ENCODE peak calls at places on chromosomes 13 and 19, in six cellular contexts. L, U, N, I, Z and W are unnamed samples.

GRCh38 chr13:99650410-99650809 is 149.1 kb downstream of the TM9SF2 start:
- DNase-seq in L (no peak), U (no peak), N (no peak), I (no peak), Z (no peak), W (no peak)

GRCh38 chr13:91347996-91348905 is 764 bp downstream of the MIR17HG start:
- DNase-seq in L (peak), U (peak), N (peak), I (peak), Z (no peak), W (peak)

GRCh38 chr13:63501702-63502101 is 2086.1 kb upstream of the PCDH20 start:
- DNase-seq in L (no peak), U (no peak), N (no peak), I (no peak), Z (no peak), W (no peak)

GRCh38 chr19:17020823-17021222 is 5.8 kb downstream of the CPAMD8 start:
- DNase-seq in L (peak), U (peak), N (no peak), I (no peak), Z (no peak), W (no peak)

GRCh38 chr13:23724196-23724970 is 154.2 kb downstream of the TNFRSF19 start:
- DNase-seq in L (no peak), U (no peak), N (no peak), I (no peak), Z (peak), W (no peak)

GRCh38 chr13:74889321-74889720 is 592.6 kb downstream of the TBC1D4 start:
- DNase-seq in L (peak), U (no peak), N (no peak), I (no peak), Z (no peak), W (no peak)

GRCh38 chr13:79043208-79043607 is 362.8 kb downstream of the RBM26 start:
- DNase-seq in L (no peak), U (no peak), N (no peak), I (no peak), Z (no peak), W (no peak)

GRCh38 chr13:48961379-48961778 is 14.3 kb upstream of the FNDC3A start:
- DNase-seq in L (no peak), U (no peak), N (no peak), I (no peak), Z (no peak), W (no peak)

GRCh38 chr19:56839665-56840451 is 668 bp downstream of the PEG3 start:
- DNase-seq in L (peak), U (peak), N (no peak), I (no peak), Z (no peak), W (no peak)

GRCh38 chr19:44737238-44738160 is 11.0 kb upstream of the BCL3 start:
- DNase-seq in L (no peak), U (no peak), N (no peak), I (no peak), Z (no peak), W (no peak)

GRCh38 chr13:30017880-30018279 is 167.5 kb upstream of the UBL3 start:
- DNase-seq in L (no peak), U (no peak), N (no peak), I (peak), Z (no peak), W (peak)

GRCh38 chr13:104315606-104316005 is 1249.4 kb upstream of the SLC10A2 start:
- DNase-seq in L (peak), U (peak), N (no peak), I (no peak), Z (no peak), W (no peak)

GRCh38 chr13:86909318-86909717 is 761.9 kb upstream of the SLITRK5 start:
- DNase-seq in L (no peak), U (no peak), N (no peak), I (no peak), Z (no peak), W (no peak)

GRCh38 chr19:18514800-18515682 is 6.8 kb downstream of the ELL start:
- DNase-seq in L (peak), U (peak), N (no peak), I (peak), Z (peak), W (no peak)

GRCh38 chr19:28633223-28634030 is 579.5 kb downstream of the UQCRFS1 start:
- DNase-seq in L (peak), U (no peak), N (peak), I (peak), Z (peak), W (peak)

GRCh38 chr13:101416181-101417042 is at the start of gene NALCN:
- DNase-seq in L (peak), U (peak), N (no peak), I (peak), Z (no peak), W (peak)

GRCh38 chr19:28245937-28246336 is 967.0 kb downstream of the UQCRFS1 start:
- DNase-seq in L (no peak), U (no peak), N (no peak), I (no peak), Z (no peak), W (no peak)

GRCh38 chr13:48567521-48568331 is 34.8 kb upstream of the RCBTB2 start:
- DNase-seq in L (peak), U (peak), N (no peak), I (no peak), Z (no peak), W (no peak)

GRCh38 chr19:52662631-52663030 is 24.5 kb upstream of the ZNF83 start:
- DNase-seq in L (no peak), U (no peak), N (no peak), I (no peak), Z (no peak), W (no peak)

GRCh38 chr13:78228211-78228610 is 309.6 kb upstream of the EDNRB start:
- DNase-seq in L (no peak), U (no peak), N (no peak), I (no peak), Z (no peak), W (no peak)

GRCh38 chr13:76707360-76707759 is 178.8 kb downstream of the KCTD12 start:
- DNase-seq in L (peak), U (peak), N (no peak), I (no peak), Z (no peak), W (no peak)

GRCh38 chr13:49791753-49792549 is 531 bp downstream of the KPNA3 start:
- DNase-seq in L (peak), U (no peak), N (peak), I (peak), Z (peak), W (peak)

GRCh38 chr13:41004875-41005693 is 14.0 kb downstream of the ELF1 start:
- DNase-seq in L (peak), U (peak), N (no peak), I (no peak), Z (no peak), W (no peak)

GRCh38 chr13:51262501-51263211 is 40.5 kb downstream of the FAM124A start:
- DNase-seq in L (no peak), U (no peak), N (no peak), I (peak), Z (no peak), W (no peak)

GRCh38 chr19:593505-593904 is 3.8 kb downstream of the HCN2 start:
- DNase-seq in L (no peak), U (no peak), N (no peak), I (no peak), Z (no peak), W (no peak)

GRCh38 chr19:57010541-57010940 is 109.2 kb upstream of the USP29 start:
- DNase-seq in L (no peak), U (no peak), N (no peak), I (no peak), Z (no peak), W (no peak)

GRCh38 chr19:32819415-32820400 is 49.9 kb downstream of the SLC7A9 start:
- DNase-seq in L (no peak), U (no peak), N (no peak), I (no peak), Z (peak), W (no peak)

GRCh38 chr13:85638265-85638664 is 161.0 kb downstream of the SLITRK6 start:
- DNase-seq in L (no peak), U (no peak), N (no peak), I (no peak), Z (no peak), W (no peak)

GRCh38 chr19:48659768-48660167 is 13.0 kb downstream of the NTN5 start:
- DNase-seq in L (no peak), U (no peak), N (no peak), I (no peak), Z (no peak), W (peak)

GRCh38 chr13:95184317-95184716 is 116.9 kb downstream of the ABCC4 start:
- DNase-seq in L (no peak), U (no peak), N (no peak), I (no peak), Z (no peak), W (no peak)

GRCh38 chr19:10797541-10798256 is 38.3 kb downstream of the TMED1 start:
- DNase-seq in L (peak), U (peak), N (peak), I (no peak), Z (no peak), W (no peak)

GRCh38 chr13:42110410-42111155 is 62.1 kb downstream of the DGKH start:
- DNase-seq in L (peak), U (peak), N (peak), I (peak), Z (peak), W (peak)